ENCODE peak calls at places on chromosomes 7 and 10, in ten cellular contexts. K is colonic mucosa; R is sigmoid colon; V is lower lobe of right lung; Q is fibroblast of the aortic adventitia; E is heart left ventricle; U is naive thymus-derived CD4-positive, alpha-beta T cell; P is gastrocnemius medialis; G is kidney epithelial cell; H is CD4-positive, alpha-beta memory T cell. M is an unnamed sample.

GRCh38 chr10:499991-500390 is 189.5 kb downstream of the DIP2C start:
- DNase-seq in K (no peak), R (peak), V (peak), Q (no peak), E (no peak), U (no peak), P (peak), G (no peak), H (no peak), M (peak)

GRCh38 chr10:13775786-13776780 is 189.3 kb downstream of the PRPF18 start:
- DNase-seq in K (no peak), R (no peak), V (no peak), Q (peak), E (no peak), U (no peak), P (no peak), G (peak), H (no peak), M (no peak)

GRCh38 chr7:483656-484364 is 35.8 kb downstream of the PDGFA start:
- DNase-seq in K (no peak), R (peak), V (peak), Q (no peak), E (peak), U (no peak), P (no peak), G (no peak), H (no peak), M (no peak)

GRCh38 chr7:127391591-127392181 is 822 bp downstream of the ZNF800 start:
- DNase-seq in K (peak), R (no peak), V (no peak), Q (peak), E (no peak), U (no peak), P (no peak), G (no peak), H (peak), M (peak)

GRCh38 chr10:101834341-101834740 is 9.3 kb downstream of the KCNIP2 start:
- DNase-seq in K (no peak), R (no peak), V (peak), Q (no peak), E (peak), U (no peak), P (no peak), G (no peak), H (no peak), M (no peak)

GRCh38 chr7:30974605-30975256 is 11.0 kb downstream of the GHRHR start:
- DNase-seq in K (peak), R (peak), V (peak), Q (peak), E (no peak), U (no peak), P (no peak), G (peak), H (no peak), M (peak)

GRCh38 chr7:48108959-48109847 is 20.1 kb downstream of the UPP1 start:
- DNase-seq in K (no peak), R (no peak), V (no peak), Q (no peak), E (no peak), U (no peak), P (no peak), G (no peak), H (no peak), M (no peak)

GRCh38 chr10:3813267-3813666 is 28.3 kb upstream of the KLF6 start:
- DNase-seq in K (no peak), R (no peak), V (no peak), Q (no peak), E (no peak), U (no peak), P (no peak), G (no peak), H (no peak), M (no peak)

GRCh38 chr7:92359801-92360200 is 87.5 kb upstream of the GATAD1 start:
- DNase-seq in K (no peak), R (no peak), V (no peak), Q (peak), E (no peak), U (no peak), P (no peak), G (no peak), H (no peak), M (no peak)

GRCh38 chr7:26853788-26854393 is 10.5 kb downstream of the SKAP2 start:
- DNase-seq in K (no peak), R (no peak), V (no peak), Q (peak), E (no peak), U (peak), P (no peak), G (no peak), H (peak), M (no peak)

DNA sequence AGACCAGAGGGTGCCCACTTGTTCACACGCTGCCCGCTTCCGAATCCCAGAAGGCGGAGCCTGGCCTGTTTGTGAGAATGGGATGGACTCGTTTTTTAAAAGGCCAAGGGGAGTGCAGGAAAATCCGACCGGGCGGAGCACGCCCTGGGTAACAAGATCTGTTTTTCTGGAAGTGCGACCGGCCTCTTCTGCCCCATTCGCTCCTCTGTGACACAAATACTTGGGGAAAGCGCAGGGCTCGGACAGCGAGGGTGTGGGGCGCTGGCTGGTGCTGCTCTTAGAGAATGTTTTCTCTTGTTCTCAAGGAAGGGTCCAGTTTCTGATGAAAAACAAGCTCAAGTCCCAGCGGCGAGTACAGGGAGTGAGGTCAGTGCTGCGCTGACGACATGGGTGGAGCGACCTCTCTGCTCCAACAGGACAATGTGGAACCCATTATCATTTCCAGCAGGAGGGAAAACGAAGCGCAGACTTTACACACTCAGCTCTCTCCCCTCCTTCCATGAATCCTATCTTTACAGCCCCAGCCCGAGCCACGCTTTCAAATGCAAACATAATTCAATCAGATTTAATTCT is 1.3 kb downstream of the RADIL start:
- DNase-seq in K (peak), R (peak), V (peak), Q (peak), E (no peak), U (no peak), P (peak), G (no peak), H (no peak), M (no peak)
- H3K4me3 ChIP-seq in K (peak), R (peak), V (peak), Q (peak), E (peak), U (no peak), P (peak), G (no peak), H (no peak), M (no peak)

GRCh38 chr10:106612381-106612780 is 552.1 kb downstream of the SORCS1 start:
- DNase-seq in K (no peak), R (no peak), V (no peak), Q (no peak), E (no peak), U (no peak), P (no peak), G (no peak), H (no peak), M (no peak)

GRCh38 chr10:106609867-106610266 is 554.6 kb downstream of the SORCS1 start:
- DNase-seq in K (no peak), R (no peak), V (no peak), Q (no peak), E (no peak), U (no peak), P (no peak), G (no peak), H (no peak), M (no peak)

GRCh38 chr10:106609466-106609865 is 555.0 kb downstream of the SORCS1 start:
- DNase-seq in K (no peak), R (no peak), V (no peak), Q (no peak), E (no peak), U (no peak), P (no peak), G (no peak), H (no peak), M (no peak)

GRCh38 chr10:106608101-106608500 is 556.4 kb downstream of the SORCS1 start:
- DNase-seq in K (no peak), R (no peak), V (no peak), Q (peak), E (no peak), U (no peak), P (no peak), G (no peak), H (no peak), M (no peak)
- H3K4me3 ChIP-seq in K (no peak), R (no peak), V (no peak), Q (no peak), E (no peak), U (no peak), P (no peak), G (no peak), H (no peak), M (no peak)

GRCh38 chr7:151489498-151489897 is 30.2 kb downstream of the RHEB start:
- DNase-seq in K (no peak), R (no peak), V (no peak), Q (no peak), E (no peak), U (no peak), P (no peak), G (no peak), H (no peak), M (no peak)
- H3K4me3 ChIP-seq in K (no peak), R (no peak), V (no peak), Q (no peak), E (no peak), U (no peak), P (no peak), G (no peak), H (no peak), M (no peak)

GRCh38 chr10:35367991-35368390 is 31.7 kb downstream of the CCNY start:
- DNase-seq in K (no peak), R (no peak), V (no peak), Q (no peak), E (no peak), U (no peak), P (no peak), G (no peak), H (no peak), M (no peak)
- H3K4me3 ChIP-seq in K (no peak), R (no peak), V (no peak), Q (no peak), E (no peak), U (no peak), P (no peak), G (no peak), H (no peak), M (no peak)

GRCh38 chr10:18649364-18649959 is 1.9 kb downstream of the NSUN6 start:
- DNase-seq in K (no peak), R (no peak), V (no peak), Q (no peak), E (no peak), U (no peak), P (no peak), G (no peak), H (no peak), M (no peak)

GRCh38 chr10:18651324-18652007 is at the start of gene NSUN6:
- DNase-seq in K (peak), R (peak), V (peak), Q (peak), E (peak), U (peak), P (peak), G (peak), H (peak), M (peak)

GRCh38 chr10:18650618-18651017 is 769 bp downstream of the NSUN6 start:
- DNase-seq in K (no peak), R (no peak), V (no peak), Q (peak), E (no peak), U (no peak), P (no peak), G (no peak), H (peak), M (no peak)

GRCh38 chr10:18647151-18647550 is 4.2 kb downstream of the NSUN6 start:
- DNase-seq in K (no peak), R (no peak), V (no peak), Q (no peak), E (no peak), U (no peak), P (no peak), G (no peak), H (no peak), M (no peak)

DNA sequence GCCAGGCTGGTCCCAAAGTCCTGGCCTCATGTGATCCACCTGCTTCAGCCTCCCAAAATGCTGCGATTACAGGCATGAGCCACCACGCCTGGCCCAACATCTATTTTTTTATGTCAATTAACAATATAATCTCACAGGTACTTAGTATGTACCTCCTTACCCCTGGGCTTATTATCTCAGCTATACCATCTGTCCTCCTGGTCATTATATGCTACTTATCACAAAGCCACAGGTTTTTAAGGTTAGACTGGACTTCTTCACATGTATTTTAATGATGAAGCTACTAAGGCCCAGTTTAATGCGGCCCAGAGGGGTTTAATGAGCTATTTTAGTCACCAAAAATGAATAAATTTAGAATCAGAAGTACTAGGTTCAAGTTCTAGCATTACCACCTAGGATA is 3.4 kb downstream of the NSUN6 start:
- DNase-seq in K (no peak), R (no peak), V (no peak), Q (no peak), E (no peak), U (no peak), P (no peak), G (no peak), H (no peak), M (no peak)
- H3K4me3 ChIP-seq in K (no peak), R (no peak), V (no peak), Q (no peak), E (no peak), U (no peak), P (no peak), G (no peak), H (no peak), M (no peak)

M was measured in Caco-2.